ENCODE peak calls at places on chromosomes 13 and 19, in seven cellular contexts. D, A, M, G, B, K and T are unnamed samples. For H3K4me1, the result is how much of the 10 kb centered on the place peaks cover.

GRCh38 chr19:40080289-40080688 is 10.5 kb downstream of the ZNF780A start:
- DNase-seq in M (no peak), G (no peak), A (no peak), D (no peak), B (no peak), K (no peak), T (no peak)

GRCh38 chr19:8617984-8618383 is 7.5 kb upstream of the ADAMTS10 start:
- DNase-seq in D (no peak), K (no peak), G (no peak), M (no peak), A (no peak), B (no peak), T (no peak)

GRCh38 chr13:87777395-87777794 is 106.2 kb downstream of the SLITRK5 start:
- DNase-seq in D (no peak), A (no peak), M (no peak), G (peak), K (peak), B (no peak), T (no peak)

GRCh38 chr13:111598751-111599150 is 278.3 kb downstream of the TEX29 start:
- DNase-seq in G (no peak), A (no peak), B (no peak), M (no peak), K (no peak), D (no peak), T (no peak)

GRCh38 chr13:76622336-76623045 is 263.7 kb downstream of the KCTD12 start:
- DNase-seq in B (peak), A (no peak), K (no peak), G (no peak), M (no peak), D (no peak), T (no peak)

GRCh38 chr13:42065414-42065813 is 17.0 kb downstream of the DGKH start:
- DNase-seq in K (no peak), A (no peak), B (no peak), D (no peak), G (no peak), M (no peak), T (no peak)

GRCh38 chr19:18590273-18591272 is 2.0 kb downstream of the REX1BD start:
- DNase-seq in B (peak), A (peak), M (peak), D (peak), G (peak), K (peak), T (peak)

GRCh38 chr19:15195987-15196682 is 4.7 kb downstream of the NOTCH3 start:
- DNase-seq in K (no peak), A (peak), M (peak), B (no peak), G (peak), D (no peak), T (no peak)

GRCh38 chr19:13505761-13506549 is at the start of gene CACNA1A:
- DNase-seq in M (no peak), G (peak), K (no peak), A (peak), B (peak), D (no peak), T (no peak)

GRCh38 chr13:110245421-110245899 is 61.5 kb downstream of the COL4A1 start:
- DNase-seq in G (no peak), M (no peak), D (no peak), K (no peak), A (no peak), B (peak), T (no peak)

GRCh38 chr13:28338742-28339141 is 156.2 kb downstream of the FLT1 start:
- DNase-seq in B (no peak), G (no peak), M (no peak), K (no peak), D (no peak), A (no peak), T (no peak)

GRCh38 chr19:31770220-31770619 is 421.0 kb upstream of the TSHZ3 start:
- DNase-seq in K (no peak), M (no peak), D (no peak), B (no peak), G (no peak), A (no peak), T (no peak)

GRCh38 chr13:26560456-26560855 is 3.0 kb downstream of the WASF3 start:
- DNase-seq in D (no peak), B (peak), M (no peak), K (no peak), G (no peak), A (no peak), T (no peak)

GRCh38 chr19:33242911-33243310 is 17.3 kb upstream of the SLC7A10 start:
- DNase-seq in B (no peak), A (no peak), G (no peak), D (no peak), K (no peak), M (no peak), T (no peak)

GRCh38 chr13:77827350-77827749 is 91.3 kb downstream of the EDNRB start:
- DNase-seq in K (no peak), M (no peak), D (no peak), A (no peak), B (no peak), G (no peak), T (no peak)

GRCh38 chr13:63124863-63125262 is 1709.2 kb upstream of the PCDH20 start:
- DNase-seq in K (peak), A (no peak), D (no peak), B (peak), M (peak), G (peak), T (no peak)

GRCh38 chr19:47374876-47375693 is 26.0 kb downstream of the DHX34 start:
- DNase-seq in M (no peak), D (no peak), A (no peak), K (no peak), G (no peak), B (no peak), T (no peak)

GRCh38 chr13:113765241-113765910 is 6.3 kb downstream of the TMEM255B start:
- DNase-seq in B (no peak), K (no peak), G (peak), D (no peak), A (peak), M (no peak), T (no peak)

GRCh38 chr19:10543420-10544241 is at the start of gene ATG4D:
- DNase-seq in D (peak), M (peak), G (peak), K (peak), B (peak), A (peak), T (no peak)

GRCh38 chr19:56839665-56840451 is 668 bp downstream of the PEG3 start:
- DNase-seq in K (peak), A (no peak), G (no peak), B (peak), D (no peak), M (no peak), T (no peak)

GRCh38 chr13:23620211-23620610 is 50.0 kb downstream of the TNFRSF19 start:
- DNase-seq in B (no peak), D (no peak), K (no peak), G (no peak), A (no peak), M (no peak), T (no peak)

GRCh38 chr19:43300876-43301765 is 31.8 kb upstream of the PSG9 start:
- DNase-seq in M (no peak), G (no peak), B (no peak), A (no peak), K (no peak), D (no peak), T (no peak)

DNA sequence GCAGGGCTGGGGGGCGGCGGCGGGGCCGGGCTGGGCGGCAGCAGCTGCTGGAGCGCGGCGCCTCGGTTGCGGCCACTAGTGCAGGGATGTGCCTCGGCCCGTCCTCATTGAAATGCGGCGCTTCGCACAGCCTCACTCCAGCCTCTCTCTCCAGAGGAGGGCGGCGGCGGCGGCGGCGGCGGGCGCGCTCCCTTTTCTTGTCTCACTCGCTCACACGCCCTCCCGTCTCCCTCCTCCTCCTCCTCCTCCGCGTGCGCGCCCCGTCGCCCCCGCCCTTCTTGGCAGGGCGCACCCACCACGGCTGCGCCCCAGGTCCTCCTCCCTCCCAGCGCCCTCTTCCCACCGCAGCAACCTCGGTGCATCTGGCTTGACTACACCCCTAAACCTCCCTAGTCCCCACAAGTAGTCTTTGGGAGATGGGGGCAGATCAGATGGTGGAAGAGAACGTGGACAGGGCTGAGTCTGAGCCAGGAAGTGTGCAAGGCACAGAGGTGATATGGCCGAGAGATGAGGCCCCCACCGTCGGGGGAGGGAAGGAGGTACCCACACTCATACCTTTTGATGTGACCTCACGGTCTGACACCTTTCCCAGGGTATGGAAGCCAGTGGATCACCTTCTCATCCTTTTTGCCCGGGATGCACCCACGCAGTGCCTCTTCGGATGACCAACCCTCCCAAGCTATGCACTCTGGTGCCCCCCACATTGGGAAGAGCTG is at the start of gene DCLK1:
- DNase-seq in D (no peak), K (no peak), B (peak), A (no peak), G (peak), M (no peak), T (no peak)
- TF ChIP-seq REST in D (no peak), K (no peak), B (no peak), A (no peak), G (no peak), M (no peak), T (no peak)

DNA sequence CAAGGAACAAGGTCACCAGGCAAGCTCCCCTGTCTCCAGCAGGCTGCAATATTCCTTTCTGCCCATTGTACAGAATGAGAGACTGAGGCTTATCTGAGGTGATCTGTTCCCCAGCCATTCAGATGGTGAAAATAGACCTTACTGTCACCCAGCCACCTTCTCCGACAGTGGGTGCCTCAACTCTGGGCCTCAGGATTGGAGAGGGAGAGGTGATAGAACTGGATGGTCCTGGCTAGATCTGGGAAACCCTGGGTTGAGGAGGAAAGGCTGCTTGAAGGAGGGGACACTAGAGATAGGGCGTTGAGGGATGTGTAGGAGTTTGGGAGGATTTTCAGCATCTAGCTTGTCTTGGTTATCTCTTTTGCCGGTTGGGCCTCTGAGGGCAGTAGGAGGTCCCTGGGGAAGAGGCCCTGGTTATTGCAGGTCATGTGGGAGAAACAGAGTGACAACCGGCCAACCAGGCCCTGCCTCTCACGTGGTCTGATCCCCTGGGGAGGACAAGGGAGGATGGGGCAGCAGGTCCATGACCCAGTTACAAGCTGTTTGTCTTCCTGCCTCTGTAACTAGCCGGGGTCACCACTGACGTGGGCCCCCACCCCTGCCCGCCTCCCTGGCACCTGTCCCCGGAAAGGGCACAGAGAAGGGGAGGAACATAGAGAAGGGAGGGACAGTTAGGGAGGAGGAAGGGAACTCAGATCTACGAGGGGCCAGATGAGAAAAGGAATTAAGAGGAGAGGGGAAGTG is 8.2 kb downstream of the NFIC start:
- DNase-seq in D (no peak), K (no peak), B (peak), M (no peak), A (peak), G (no peak), T (no peak)
- H3K4me1 ChIP-seq in D (under half), K (under half), B (under half), M (under half), A (half or more), G (under half), T (half or more)

GRCh38 chr19:50365434-50366306 is at the start of gene NAPSA:
- DNase-seq in K (no peak), B (no peak), D (no peak), A (no peak), M (no peak), G (no peak), T (no peak)
- TF ChIP-seq REST in K (no peak), B (no peak), D (no peak), A (no peak), M (no peak), G (no peak), T (no peak)

GRCh38 chr13:36366023-36366422 is 19.8 kb upstream of the SPART start:
- DNase-seq in K (no peak), M (no peak), G (no peak), A (no peak), D (no peak), B (no peak), T (no peak)

GRCh38 chr13:36369268-36370107 is 23.3 kb upstream of the SPART start:
- DNase-seq in B (no peak), K (no peak), G (no peak), D (no peak), A (no peak), M (no peak), T (no peak)

GRCh38 chr13:36370108-36370429 is 23.9 kb upstream of the SPART start:
- DNase-seq in K (no peak), G (no peak), M (no peak), B (no peak), D (no peak), A (no peak), T (no peak)

GRCh38 chr13:36374063-36374462 is 27.9 kb upstream of the SPART start:
- DNase-seq in A (no peak), B (no peak), G (no peak), D (no peak), K (no peak), M (no peak), T (no peak)

DNA sequence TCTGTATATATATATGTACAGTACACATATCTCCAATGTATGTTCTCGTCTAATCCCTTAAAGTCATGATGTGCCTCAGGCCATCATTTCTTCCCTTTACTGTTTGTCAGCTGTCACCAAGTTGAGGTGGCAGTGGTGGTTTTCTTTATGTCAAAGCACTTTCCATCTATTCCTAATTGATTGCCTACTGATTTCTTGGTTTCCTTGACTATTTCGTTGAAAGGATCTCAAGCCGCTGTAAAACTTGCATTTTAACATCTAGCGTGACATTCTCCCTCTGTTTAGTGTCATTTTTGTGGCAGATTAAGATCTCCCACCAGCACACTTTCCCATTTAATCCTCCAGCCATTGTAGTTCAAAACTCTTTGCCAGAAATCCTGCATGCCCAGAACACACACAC is 25.0 kb upstream of the SPART start:
- DNase-seq in G (no peak), A (no peak), M (no peak), D (no peak), B (no peak), K (no peak), T (no peak)
- H3K4me1 ChIP-seq in G (under half), A (under half), M (under half), D (under half), B (under half), K (under half), T (under half)

GRCh38 chr19:21197589-21198295 is 55.9 kb downstream of the ZNF431 start:
- DNase-seq in D (no peak), G (no peak), K (no peak), A (no peak), M (no peak), B (no peak), T (no peak)

GRCh38 chr19:21202865-21203494 is 61.1 kb downstream of the ZNF431 start:
- DNase-seq in M (peak), G (peak), A (peak), K (no peak), B (peak), D (peak), T (peak)
- TF ChIP-seq REST in M (no peak), G (no peak), A (no peak), K (no peak), B (no peak), D (no peak), T (no peak)

DNA sequence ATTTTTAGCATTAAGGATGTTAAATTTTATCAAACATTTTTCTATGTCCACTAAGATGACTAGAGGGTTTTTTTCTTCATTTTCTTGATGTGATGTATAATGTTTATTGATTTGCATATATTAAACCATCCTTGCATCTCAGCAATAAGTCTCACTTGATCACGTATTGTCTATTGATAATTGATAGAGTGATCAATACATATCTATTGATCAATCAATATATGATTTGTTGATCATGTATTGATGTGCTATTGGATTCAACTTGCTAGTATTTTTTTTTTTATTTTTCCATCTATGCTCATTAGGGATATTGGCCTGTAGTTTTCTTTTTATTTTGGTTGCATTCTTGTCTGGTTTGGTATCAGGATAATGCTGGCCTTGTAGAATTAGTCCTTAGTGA is 2202.0 kb downstream of the PCDH9 start:
- DNase-seq in B (no peak), M (no peak), K (no peak), A (no peak), G (no peak), D (no peak), T (no peak)
- H3K4me1 ChIP-seq in B (under half), M (under half), K (under half), A (under half), G (under half), D (under half), T (under half)

GRCh38 chr19:6711605-6712004 is 8.8 kb downstream of the C3 start:
- DNase-seq in M (no peak), G (no peak), K (no peak), D (no peak), A (no peak), B (no peak), T (no peak)
- TF ChIP-seq REST in M (no peak), G (no peak), K (no peak), D (no peak), A (no peak), B (no peak), T (no peak)

DNA sequence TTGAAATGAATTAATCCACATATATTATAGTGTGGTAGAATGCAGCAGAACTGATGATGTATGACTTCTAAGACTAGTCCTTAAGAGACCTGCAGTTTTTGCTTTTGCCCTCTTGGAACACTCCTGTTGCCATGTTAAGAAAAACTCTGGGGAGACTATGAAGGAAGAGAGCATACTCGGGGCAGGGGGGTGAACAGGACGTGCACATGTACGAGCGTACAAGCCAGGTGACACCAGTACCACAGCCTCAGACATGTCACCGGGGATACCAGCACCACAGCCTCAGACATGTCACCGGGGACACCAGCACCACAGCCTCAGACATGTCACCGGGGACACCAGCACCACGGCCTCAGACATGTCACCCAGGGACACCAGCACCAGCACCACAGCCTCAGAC is 15.9 kb upstream of the USPL1 start:
- DNase-seq in G (no peak), M (no peak), B (no peak), K (no peak), A (no peak), D (no peak), T (no peak)
- H3K4me1 ChIP-seq in G (under half), M (under half), B (under half), K (under half), A (under half), D (under half), T (under half)

DNA sequence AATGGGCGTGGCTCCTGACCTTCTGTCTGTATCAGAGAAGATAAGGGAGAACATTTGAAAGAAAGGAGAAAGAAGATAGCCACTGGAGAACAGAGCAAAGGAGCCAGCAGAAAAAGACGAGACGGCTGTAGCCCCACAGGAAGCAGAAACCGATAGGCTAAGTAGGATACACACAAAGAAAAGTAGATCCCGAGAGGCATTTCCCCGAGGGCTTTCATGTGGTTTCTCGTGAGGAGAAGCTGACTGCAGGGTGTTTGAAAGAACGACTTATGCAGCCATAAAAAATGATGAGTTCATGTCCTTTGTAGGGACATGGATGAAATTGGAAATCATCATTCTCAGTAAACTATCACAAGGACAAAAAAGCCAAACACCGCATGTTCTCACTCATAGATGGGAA is 14.1 kb upstream of the GJB2 start:
- DNase-seq in K (no peak), B (no peak), A (peak), G (no peak), M (no peak), D (no peak), T (no peak)
- TF ChIP-seq REST in K (no peak), B (no peak), A (no peak), G (no peak), M (no peak), D (no peak), T (no peak)